ENCODE peak calls at places on chromosomes 2 and 18, in nine cellular contexts. W is NCI-H1694; S is type B pancreatic cell; Q is A172; B is NCI-H446 treated with DMSO at 0.1 percent for 48 hours; A is RPMI8226; R is activated T-cell treated with anti-CD3 and anti-CD28 coated beads for 24 hours; P is non-pigmented ciliary epithelial cell; Y is stimulated activated CD8-positive, alpha-beta memory T cell treated with anti-CD3 and anti-CD28 coated beads, Interleukin-7, amount 100 ng/mL, for 48 hours. M is an unnamed sample.
A peak's percentile ranks its signal among the peaks of the same experiment; 100 is the strongest.

GRCh38 chr2:219444566-219445091 is 10.0 kb downstream of the SPEG start:
- DNase-seq in A (no peak), Q (no peak), W (peak; percentile 69), Y (no peak), S (no peak), R (no peak), P (no peak), B (no peak), M (no peak)

GRCh38 chr2:73063909-73064875 is 7.3 kb downstream of the SFXN5 start:
- DNase-seq in B (no peak), S (no peak), Y (no peak), Q (peak; percentile 86), A (no peak), W (no peak), P (peak; percentile 62), R (no peak), M (peak; percentile 34)

GRCh38 chr18:3524706-3525105 is 74.7 kb downstream of the TGIF1 start:
- DNase-seq in Q (no peak), A (no peak), Y (no peak), S (no peak), P (no peak), R (no peak), B (no peak), W (no peak), M (no peak)

GRCh38 chr18:52903858-52904257 is 563.9 kb downstream of the DCC start:
- DNase-seq in B (peak; percentile 48), W (peak; percentile 34), R (no peak), Y (no peak), Q (peak; percentile 15), S (no peak), P (no peak), A (peak; percentile 61), M (no peak)

GRCh38 chr2:8984855-8985254 is 18.6 kb downstream of the MBOAT2 start:
- DNase-seq in P (no peak), A (no peak), B (no peak), S (no peak), W (no peak), Y (no peak), R (no peak), Q (no peak), M (no peak)

GRCh38 chr2:206693399-206694137 is 24.6 kb downstream of the DYTN start:
- DNase-seq in B (peak; percentile 16), Y (no peak), P (peak; percentile 32), R (peak; percentile 34), S (no peak), Q (peak; percentile 54), W (peak; percentile 78), A (peak; percentile 65), M (peak; percentile 7)

GRCh38 chr2:149166958-149167810 is 128.7 kb downstream of the LYPD6B start:
- DNase-seq in Q (peak; percentile 79), A (no peak), R (peak; percentile 33), P (no peak), B (no peak), W (no peak), S (no peak), Y (peak; percentile 14), M (no peak)

GRCh38 chr18:48835119-48835518 is 115.6 kb downstream of the SMAD7 start:
- DNase-seq in B (no peak), R (no peak), W (no peak), Y (no peak), Q (no peak), P (no peak), S (no peak), A (no peak), M (no peak)

GRCh38 chr2:37459095-37459981 is 114.9 kb downstream of the QPCT start:
- DNase-seq in P (peak; percentile 68), A (no peak), W (no peak), Y (no peak), R (no peak), S (no peak), B (no peak), Q (no peak), M (peak; percentile 30)

GRCh38 chr18:25279556-25279955 is 72.4 kb downstream of the ZNF521 start:
- DNase-seq in Q (no peak), S (no peak), B (no peak), P (no peak), A (no peak), W (no peak), Y (no peak), R (no peak), M (no peak)

GRCh38 chr2:189254268-189254883 is 74.8 kb upstream of the COL5A2 start:
- DNase-seq in W (no peak), Y (no peak), S (no peak), P (no peak), Q (no peak), B (peak; percentile 57), R (no peak), A (no peak), M (peak; percentile 74)

GRCh38 chr2:187541086-187542085 is 12.8 kb downstream of the TFPI start:
- DNase-seq in P (peak; percentile 91), B (no peak), Y (no peak), Q (peak; percentile 87), R (no peak), A (no peak), W (no peak), S (no peak), M (peak; percentile 68)

GRCh38 chr2:207630491-207630890 is 5.3 kb upstream of the METTL21A start:
- DNase-seq in Q (no peak), R (no peak), B (no peak), A (no peak), Y (no peak), P (no peak), S (no peak), W (no peak), M (no peak)

GRCh38 chr2:195658541-195658890 is 1.5 kb downstream of the SLC39A10 start:
- DNase-seq in R (no peak), Y (no peak), W (no peak), S (no peak), Q (peak; percentile 57), P (peak; percentile 81), A (peak; percentile 86), B (peak; percentile 30), M (peak; percentile 19)

GRCh38 chr2:168478206-168478605 is 22.1 kb downstream of the CERS6 start:
- DNase-seq in B (no peak), A (no peak), P (no peak), R (no peak), Y (no peak), Q (no peak), W (no peak), S (no peak), M (no peak)

GRCh38 chr2:15259356-15259756 is 301.8 kb downstream of the NBAS start:
- DNase-seq in Q (no peak), B (no peak), S (no peak), A (no peak), Y (no peak), R (no peak), P (no peak), W (no peak), M (no peak)

GRCh38 chr2:215970425-215970824 is 42.9 kb downstream of the MREG start:
- DNase-seq in P (no peak), R (peak; percentile 11), Q (no peak), B (no peak), A (no peak), W (no peak), Y (no peak), S (no peak), M (no peak)

GRCh38 chr2:15107137-15107536 is 454.0 kb downstream of the NBAS start:
- DNase-seq in R (no peak), W (no peak), A (no peak), Q (no peak), Y (no peak), P (no peak), B (no peak), S (no peak), M (no peak)

GRCh38 chr2:32932825-32933755 is 13.7 kb upstream of the LTBP1 start:
- DNase-seq in W (no peak), Y (no peak), A (no peak), R (no peak), S (no peak), Q (no peak), P (no peak), B (no peak), M (no peak)

GRCh38 chr2:228102949-228103348 is 78.5 kb downstream of the SPHKAP start:
- DNase-seq in P (no peak), Q (no peak), S (no peak), B (no peak), A (peak; percentile 50), W (no peak), Y (no peak), R (no peak), M (no peak)

GRCh38 chr18:58615150-58616132 is 13.4 kb downstream of the ALPK2 start:
- DNase-seq in R (peak; percentile 50), B (no peak), S (no peak), Y (peak; percentile 33), A (no peak), W (no peak), Q (no peak), P (no peak), M (no peak)

GRCh38 chr18:76518543-76519155 is 23.6 kb upstream of the ZNF516 start:
- DNase-seq in A (no peak), Q (no peak), R (no peak), Y (no peak), W (no peak), P (no peak), S (no peak), B (no peak), M (no peak)

GRCh38 chr18:73891572-73892421 is 255.8 kb downstream of the FBXO15 start:
- DNase-seq in B (no peak), S (no peak), R (no peak), A (no peak), Y (no peak), P (no peak), W (no peak), Q (no peak), M (no peak)

GRCh38 chr2:73289304-73289703 is 4.0 kb downstream of the EGR4 start:
- DNase-seq in Q (no peak), R (no peak), P (no peak), S (no peak), Y (no peak), W (no peak), A (no peak), B (no peak), M (no peak)

GRCh38 chr2:69291004-69291650 is 95.9 kb downstream of the GFPT1 start:
- DNase-seq in P (no peak), W (no peak), Y (no peak), Q (no peak), B (peak; percentile 85), S (no peak), R (no peak), A (no peak), M (no peak)

M was measured in BJ.